ENCODE peak calls at places on chromosome 4, in seven cellular contexts. Y, B, R, C, S, F and L are unnamed samples.

GRCh38 chr4:14452001-14452400 is 550.3 kb upstream of the CPEB2 start:
- DNase-seq in Y (no peak), B (no peak), R (no peak), C (no peak), S (no peak), F (no peak), L (no peak)

GRCh38 chr4:15665738-15666365 is 10.7 kb upstream of the FBXL5 start:
- DNase-seq in Y (no peak), B (no peak), R (no peak), C (no peak), S (no peak), F (peak; percentile 58), L (no peak)

GRCh38 chr4:156800463-156800862 is 171.1 kb downstream of the PDGFC start:
- DNase-seq in Y (no peak), B (no peak), R (no peak), C (no peak), S (no peak), F (no peak), L (no peak)

GRCh38 chr4:94274912-94275311 is 67.2 kb downstream of the SMARCAD1 start:
- DNase-seq in Y (no peak), B (no peak), R (no peak), C (no peak), S (no peak), F (peak; percentile 71), L (no peak)

GRCh38 chr4:101205878-101206277 is 141.4 kb downstream of the PPP3CA start:
- DNase-seq in Y (no peak), B (no peak), R (no peak), C (no peak), S (no peak), F (peak; percentile 63), L (no peak)

GRCh38 chr4:12399781-12400180 is 971.1 kb upstream of the HS3ST1 start:
- DNase-seq in Y (no peak), B (no peak), R (no peak), C (no peak), S (no peak), F (no peak), L (no peak)

GRCh38 chr4:159052315-159052714 is 50.6 kb upstream of the RAPGEF2 start:
- DNase-seq in Y (no peak), B (no peak), R (no peak), C (no peak), S (no peak), F (no peak), L (no peak)

GRCh38 chr4:167222098-167222497 is 12.2 kb downstream of the SPOCK3 start:
- DNase-seq in Y (no peak), B (no peak), R (no peak), C (no peak), S (no peak), F (no peak), L (no peak)

GRCh38 chr4:40908702-40909362 is 159.1 kb downstream of the NSUN7 start:
- DNase-seq in Y (peak; percentile 48), B (peak; percentile 78), R (peak; percentile 63), C (peak; percentile 51), S (peak; percentile 70), F (peak; percentile 76), L (peak; percentile 66)

GRCh38 chr4:40908297-40908696 is 158.5 kb downstream of the NSUN7 start:
- DNase-seq in Y (no peak), B (peak; percentile 46), R (no peak), C (no peak), S (peak; percentile 56), F (no peak), L (no peak)

GRCh38 chr4:40912455-40913055 is 162.8 kb downstream of the NSUN7 start:
- DNase-seq in Y (no peak), B (no peak), R (no peak), C (no peak), S (no peak), F (peak; percentile 71), L (no peak)

GRCh38 chr4:40909363-40909876 is 159.7 kb downstream of the NSUN7 start:
- DNase-seq in Y (no peak), B (peak; percentile 34), R (no peak), C (no peak), S (no peak), F (peak; percentile 82), L (peak; percentile 45)

DNA sequence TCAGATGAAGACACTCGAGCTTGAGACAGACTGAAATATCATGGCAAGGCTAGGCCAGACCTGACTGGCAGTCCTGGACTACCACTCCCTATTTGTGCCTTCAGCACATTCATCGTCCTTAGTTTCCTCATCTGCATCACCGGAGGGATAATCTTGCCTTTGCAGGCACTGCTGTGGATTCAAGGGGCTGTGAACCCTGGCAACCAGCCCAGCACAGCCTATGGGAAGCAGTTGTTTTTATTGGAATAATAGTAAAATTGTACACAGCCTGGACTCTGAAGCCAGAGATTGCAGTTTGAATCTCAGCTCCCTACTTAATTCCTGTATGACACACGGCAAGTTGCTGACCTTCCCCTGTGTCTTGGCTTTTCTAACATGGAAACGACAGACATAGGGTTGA is 161.0 kb downstream of the NSUN7 start:
- DNase-seq in Y (no peak), B (no peak), R (no peak), C (no peak), S (no peak), F (peak; percentile 49), L (no peak)
- TF ChIP-seq POLR2A in Y (no peak), B (no peak), R (no peak), C (no peak), S (no peak), F (no peak), L (no peak)

DNA sequence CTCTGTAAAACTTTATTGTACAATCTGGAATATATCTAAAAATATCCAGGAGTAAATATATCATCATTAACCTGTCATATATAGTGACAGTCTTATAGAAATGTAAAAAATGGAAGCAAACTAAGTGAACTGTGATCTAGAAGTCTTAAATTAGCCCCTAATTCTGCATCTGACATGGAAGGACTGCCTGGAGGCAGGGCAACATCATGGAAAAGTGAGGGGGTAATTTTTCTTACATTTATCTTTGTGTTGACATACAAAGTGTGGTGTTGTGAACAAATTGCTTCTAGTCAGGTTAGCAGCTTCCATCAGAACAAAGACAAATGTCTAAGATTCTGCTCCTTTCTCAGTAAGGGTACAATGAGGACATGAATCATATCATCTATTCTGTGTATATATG is 186.3 kb downstream of the C4orf33 start:
- DNase-seq in Y (no peak), B (no peak), R (no peak), C (no peak), S (no peak), F (no peak), L (no peak)
- H3K27ac ChIP-seq in Y (no peak overlapping the region), B (no peak overlapping the region), R (no peak overlapping the region), C (no peak overlapping the region), S (no peak overlapping the region), F (no peak overlapping the region), L (no peak overlapping the region)

GRCh38 chr4:48130100-48130499 is 4.0 kb downstream of the TXK start:
- DNase-seq in Y (no peak), B (no peak), R (no peak), C (no peak), S (no peak), F (no peak), L (no peak)

GRCh38 chr4:48131736-48132135 is 2.3 kb downstream of the TXK start:
- DNase-seq in Y (no peak), B (no peak), R (no peak), C (no peak), S (no peak), F (no peak), L (no peak)

GRCh38 chr4:48127882-48128394 is 6.1 kb downstream of the TXK start:
- DNase-seq in Y (peak; percentile 25), B (no peak), R (peak; percentile 49), C (peak; percentile 17), S (peak; percentile 60), F (peak; percentile 94), L (peak; percentile 81)

GRCh38 chr4:48127231-48127881 is 6.7 kb downstream of the TXK start:
- DNase-seq in Y (no peak), B (no peak), R (no peak), C (no peak), S (no peak), F (no peak), L (no peak)

DNA sequence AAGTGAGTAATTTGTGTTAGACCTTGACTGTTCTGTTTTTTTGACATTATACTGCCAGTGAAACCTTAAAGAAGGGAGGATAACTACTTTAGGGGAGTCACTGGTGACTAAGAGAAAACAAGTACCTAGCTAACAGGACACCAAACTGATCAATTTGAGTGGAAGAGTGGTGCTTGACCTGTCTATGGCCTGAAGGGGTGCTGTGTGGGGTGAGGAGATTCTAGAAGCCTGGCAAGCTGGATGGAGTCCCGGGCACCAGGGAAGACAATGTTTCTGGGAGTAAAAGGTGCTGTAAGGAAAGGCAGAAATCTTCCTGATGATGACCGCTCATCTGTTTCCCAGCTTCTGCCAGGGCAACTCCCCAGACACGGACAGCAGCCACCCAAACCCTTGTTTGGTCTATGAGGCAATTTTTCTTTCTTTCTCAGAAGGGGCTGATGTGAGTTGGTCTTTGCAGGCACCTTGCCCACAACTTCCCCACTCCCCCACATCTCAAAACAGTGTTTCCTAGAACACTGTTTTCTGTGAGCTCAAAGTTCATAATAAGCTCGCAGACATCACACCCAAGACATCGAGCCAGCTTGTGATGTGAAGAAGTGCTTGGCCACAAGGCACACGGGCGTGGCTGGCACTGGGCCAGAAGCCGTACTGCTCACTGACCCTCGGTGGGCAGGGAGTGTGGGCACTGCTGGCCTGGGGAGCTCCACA is 4.6 kb downstream of the TXK start:
- DNase-seq in Y (peak; percentile 41), B (no peak), R (no peak), C (peak; percentile 17), S (peak; percentile 59), F (no peak), L (no peak)
- TF ChIP-seq POLR2A in Y (no peak), B (no peak), R (no peak), C (no peak), S (no peak), F (no peak), L (no peak)

GRCh38 chr4:26993541-26993940 is 132.9 kb downstream of the STIM2 start:
- DNase-seq in Y (no peak), B (no peak), R (no peak), C (no peak), S (no peak), F (peak; percentile 57), L (no peak)

GRCh38 chr4:26991057-26991456 is 130.4 kb downstream of the STIM2 start:
- DNase-seq in Y (no peak), B (no peak), R (no peak), C (no peak), S (no peak), F (no peak), L (no peak)

GRCh38 chr4:26993967-26994366 is 133.3 kb downstream of the STIM2 start:
- DNase-seq in Y (no peak), B (no peak), R (no peak), C (no peak), S (no peak), F (no peak), L (no peak)

GRCh38 chr4:26995316-26995715 is 134.7 kb downstream of the STIM2 start:
- DNase-seq in Y (no peak), B (no peak), R (no peak), C (no peak), S (no peak), F (no peak), L (no peak)

DNA sequence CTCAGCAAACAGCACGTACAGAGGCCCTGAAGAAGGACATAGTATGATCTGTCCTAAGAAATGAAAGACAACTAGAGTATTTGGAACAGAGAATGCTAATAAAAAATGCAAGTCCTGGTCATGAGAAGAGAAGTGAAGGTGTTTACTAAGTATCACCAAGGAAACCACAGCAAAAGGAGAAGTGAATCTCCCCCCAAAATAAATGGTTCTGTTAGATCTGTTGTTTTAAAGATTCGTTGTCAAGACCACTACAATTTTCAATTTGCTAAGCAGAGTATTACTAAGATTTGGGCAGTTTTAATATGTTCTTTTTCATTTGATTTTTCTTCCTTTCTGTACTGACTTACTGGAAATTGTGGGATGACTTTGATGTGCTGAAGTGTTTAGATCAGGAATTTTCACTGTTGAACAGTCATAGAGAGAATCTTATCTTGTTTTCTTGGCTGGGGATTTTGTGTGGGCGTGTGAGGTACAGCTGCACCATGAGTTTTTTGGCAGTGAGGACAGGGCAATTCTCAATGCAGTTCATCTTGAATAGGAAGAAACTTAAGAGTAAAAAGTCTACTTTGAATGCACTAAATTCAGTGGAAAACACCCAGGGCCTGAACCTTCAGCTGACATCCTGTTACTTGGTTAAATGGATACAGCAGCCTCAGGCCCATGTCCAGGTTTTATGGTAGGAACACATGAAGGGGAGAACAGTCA is 132.2 kb downstream of the STIM2 start:
- DNase-seq in Y (peak; percentile 48), B (no peak), R (peak; percentile 34), C (peak; percentile 68), S (no peak), F (peak; percentile 89), L (peak; percentile 20)
- H3K27ac ChIP-seq in Y (peak overlapping the region; percentile 72), B (peak overlapping the region; percentile 35), R (peak overlapping the region; percentile 33), C (peak overlapping the region; percentile 78), S (no peak overlapping the region), F (no peak overlapping the region), L (no peak overlapping the region)